ENCODE peak calls at places on chromosomes 12 and 14, in ten cellular contexts. One of them, this sample, is unnamed.

GRCh38 chr14:95850429-95850828 is 26.2 kb upstream of the TUNAR start:
- DNase-seq in Panc1: no peak
- DNase-seq in Karpas-422: no peak
- DNase-seq in heart left ventricle: no peak
- DNase-seq in stomach: no peak
- DNase-seq in WERI-Rb-1: no peak
- DNase-seq in fibroblast of lung: no peak
- DNase-seq in lung: no peak
- DNase-seq in hepatocyte: no peak
- DNase-seq in CD4-positive, alpha-beta T cell: no peak
- DNase-seq in this sample: no peak

GRCh38 chr12:905273-906076 is 44.0 kb downstream of the RAD52 start:
- DNase-seq in fibroblast of lung: no peak
- DNase-seq in Karpas-422: no peak
- DNase-seq in hepatocyte: no peak
- DNase-seq in WERI-Rb-1: no peak
- DNase-seq in Panc1: no peak
- DNase-seq in stomach: no peak
- DNase-seq in heart left ventricle: no peak
- DNase-seq in lung: no peak
- DNase-seq in CD4-positive, alpha-beta T cell: no peak
- DNase-seq in this sample: no peak

GRCh38 chr12:23895792-23896218 is 53.7 kb downstream of the SOX5 start:
- DNase-seq in stomach: no peak
- DNase-seq in fibroblast of lung: peak; percentile 89
- DNase-seq in CD4-positive, alpha-beta T cell: no peak
- DNase-seq in Panc1: no peak
- DNase-seq in heart left ventricle: no peak
- DNase-seq in WERI-Rb-1: no peak
- DNase-seq in lung: no peak
- DNase-seq in Karpas-422: no peak
- DNase-seq in hepatocyte: no peak
- DNase-seq in this sample: peak; percentile 93

GRCh38 chr12:124392271-124392990 is 97.5 kb downstream of the RFLNA start:
- DNase-seq in stomach: no peak
- DNase-seq in Karpas-422: peak; percentile 90
- DNase-seq in lung: no peak
- DNase-seq in fibroblast of lung: peak; percentile 74
- DNase-seq in CD4-positive, alpha-beta T cell: no peak
- DNase-seq in heart left ventricle: peak; percentile 61
- DNase-seq in WERI-Rb-1: peak; percentile 44
- DNase-seq in Panc1: no peak
- DNase-seq in hepatocyte: no peak
- DNase-seq in this sample: peak; percentile 55

GRCh38 chr14:104956290-104956890 is 21.8 kb downstream of the AHNAK2 start:
- DNase-seq in stomach: no peak
- DNase-seq in Panc1: no peak
- DNase-seq in hepatocyte: no peak
- DNase-seq in Karpas-422: no peak
- DNase-seq in heart left ventricle: no peak
- DNase-seq in CD4-positive, alpha-beta T cell: no peak
- DNase-seq in WERI-Rb-1: peak; percentile 4
- DNase-seq in lung: no peak
- DNase-seq in fibroblast of lung: no peak
- DNase-seq in this sample: no peak

GRCh38 chr12:54935235-54935951 is 49.2 kb downstream of the TESPA1 start:
- DNase-seq in Karpas-422: no peak
- DNase-seq in WERI-Rb-1: no peak
- DNase-seq in CD4-positive, alpha-beta T cell: peak; percentile 6
- DNase-seq in Panc1: peak; percentile 64
- DNase-seq in lung: no peak
- DNase-seq in heart left ventricle: no peak
- DNase-seq in hepatocyte: peak; percentile 49
- DNase-seq in fibroblast of lung: peak; percentile 96
- DNase-seq in stomach: no peak
- DNase-seq in this sample: no peak

GRCh38 chr12:66144796-66145754 is 14.5 kb upstream of the LLPH start:
- DNase-seq in fibroblast of lung: peak; percentile 46
- DNase-seq in WERI-Rb-1: no peak
- DNase-seq in Karpas-422: no peak
- DNase-seq in hepatocyte: peak; percentile 66
- DNase-seq in stomach: peak; percentile 65
- DNase-seq in Panc1: peak; percentile 41
- DNase-seq in lung: peak; percentile 72
- DNase-seq in CD4-positive, alpha-beta T cell: no peak
- DNase-seq in heart left ventricle: no peak
- DNase-seq in this sample: peak; percentile 35

GRCh38 chr12:22533155-22533554 is 11.2 kb downstream of the C2CD5 start:
- DNase-seq in heart left ventricle: no peak
- DNase-seq in hepatocyte: no peak
- DNase-seq in fibroblast of lung: no peak
- DNase-seq in stomach: no peak
- DNase-seq in lung: no peak
- DNase-seq in CD4-positive, alpha-beta T cell: no peak
- DNase-seq in Panc1: no peak
- DNase-seq in Karpas-422: no peak
- DNase-seq in WERI-Rb-1: no peak
- DNase-seq in this sample: no peak

GRCh38 chr14:21213652-21214051 is 55.6 kb downstream of the HNRNPC start:
- DNase-seq in lung: no peak
- DNase-seq in Karpas-422: no peak
- DNase-seq in fibroblast of lung: no peak
- DNase-seq in heart left ventricle: no peak
- DNase-seq in Panc1: no peak
- DNase-seq in stomach: no peak
- DNase-seq in WERI-Rb-1: no peak
- DNase-seq in hepatocyte: no peak
- DNase-seq in CD4-positive, alpha-beta T cell: no peak
- DNase-seq in this sample: no peak

GRCh38 chr14:81390706-81391105 is 9.4 kb downstream of the STON2 start:
- DNase-seq in heart left ventricle: no peak
- DNase-seq in lung: no peak
- DNase-seq in fibroblast of lung: no peak
- DNase-seq in WERI-Rb-1: no peak
- DNase-seq in CD4-positive, alpha-beta T cell: no peak
- DNase-seq in stomach: no peak
- DNase-seq in hepatocyte: no peak
- DNase-seq in Karpas-422: no peak
- DNase-seq in Panc1: no peak
- DNase-seq in this sample: no peak

GRCh38 chr12:89064780-89065179 is 287.5 kb downstream of the DUSP6 start:
- DNase-seq in Karpas-422: no peak
- DNase-seq in CD4-positive, alpha-beta T cell: no peak
- DNase-seq in stomach: no peak
- DNase-seq in Panc1: no peak
- DNase-seq in lung: no peak
- DNase-seq in WERI-Rb-1: no peak
- DNase-seq in heart left ventricle: no peak
- DNase-seq in hepatocyte: no peak
- DNase-seq in fibroblast of lung: peak; percentile 66
- DNase-seq in this sample: no peak

GRCh38 chr12:5197127-5197526 is 153.4 kb downstream of the KCNA5 start:
- DNase-seq in hepatocyte: no peak
- DNase-seq in lung: no peak
- DNase-seq in stomach: no peak
- DNase-seq in Panc1: no peak
- DNase-seq in fibroblast of lung: peak; percentile 93
- DNase-seq in Karpas-422: no peak
- DNase-seq in CD4-positive, alpha-beta T cell: no peak
- DNase-seq in heart left ventricle: no peak
- DNase-seq in WERI-Rb-1: no peak
- DNase-seq in this sample: no peak

GRCh38 chr12:111748195-111748803 is 18.4 kb upstream of the ALDH2 start:
- DNase-seq in hepatocyte: no peak
- DNase-seq in CD4-positive, alpha-beta T cell: no peak
- DNase-seq in heart left ventricle: no peak
- DNase-seq in fibroblast of lung: no peak
- DNase-seq in Panc1: no peak
- DNase-seq in stomach: no peak
- DNase-seq in lung: no peak
- DNase-seq in WERI-Rb-1: no peak
- DNase-seq in Karpas-422: no peak
- DNase-seq in this sample: no peak

GRCh38 chr12:121781751-121782615 is 11.5 kb downstream of the RHOF start:
- DNase-seq in Panc1: no peak
- DNase-seq in Karpas-422: peak; percentile 74
- DNase-seq in CD4-positive, alpha-beta T cell: no peak
- DNase-seq in stomach: no peak
- DNase-seq in WERI-Rb-1: peak; percentile 69
- DNase-seq in fibroblast of lung: no peak
- DNase-seq in lung: no peak
- DNase-seq in heart left ventricle: peak; percentile 36
- DNase-seq in hepatocyte: no peak
- DNase-seq in this sample: peak; percentile 46

GRCh38 chr12:111304642-111305071 is 64.2 kb downstream of the PHETA1 start:
- DNase-seq in heart left ventricle: no peak
- DNase-seq in WERI-Rb-1: peak; percentile 47
- DNase-seq in fibroblast of lung: no peak
- DNase-seq in lung: no peak
- DNase-seq in CD4-positive, alpha-beta T cell: no peak
- DNase-seq in Panc1: no peak
- DNase-seq in hepatocyte: no peak
- DNase-seq in stomach: no peak
- DNase-seq in Karpas-422: peak; percentile 75
- DNase-seq in this sample: peak; percentile 22

GRCh38 chr12:50979369-50980052 is 27.2 kb downstream of the HIGD1C start:
- DNase-seq in hepatocyte: no peak
- DNase-seq in CD4-positive, alpha-beta T cell: no peak
- DNase-seq in stomach: no peak
- DNase-seq in WERI-Rb-1: no peak
- DNase-seq in fibroblast of lung: no peak
- DNase-seq in Karpas-422: no peak
- DNase-seq in Panc1: no peak
- DNase-seq in heart left ventricle: no peak
- DNase-seq in lung: no peak
- DNase-seq in this sample: no peak

GRCh38 chr12:1579626-1580025 is 14.8 kb downstream of the FBXL14 start:
- DNase-seq in WERI-Rb-1: no peak
- DNase-seq in Karpas-422: no peak
- DNase-seq in lung: no peak
- DNase-seq in stomach: no peak
- DNase-seq in fibroblast of lung: peak; percentile 70
- DNase-seq in Panc1: no peak
- DNase-seq in hepatocyte: no peak
- DNase-seq in heart left ventricle: no peak
- DNase-seq in CD4-positive, alpha-beta T cell: no peak
- DNase-seq in this sample: peak; percentile 70

DNA sequence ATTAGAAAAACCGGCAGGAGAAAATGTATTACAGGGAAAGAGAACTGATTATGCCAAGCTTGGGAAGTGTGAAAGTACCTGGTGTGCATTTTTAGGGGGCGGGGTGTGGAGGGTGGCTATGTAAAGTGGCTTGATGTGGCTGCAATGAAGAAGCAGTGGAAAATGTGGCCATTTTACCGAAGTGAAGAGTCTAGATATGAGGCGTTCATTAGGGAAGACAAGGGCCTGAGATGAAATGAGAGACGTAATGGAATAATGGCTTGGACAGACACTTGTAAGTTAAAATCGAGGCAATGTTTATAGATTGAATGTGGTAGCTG is 1.2 kb downstream of the VEZT start:
- DNase-seq in heart left ventricle: no peak
- DNase-seq in lung: no peak
- DNase-seq in stomach: no peak
- DNase-seq in Panc1: no peak
- DNase-seq in fibroblast of lung: no peak
- DNase-seq in CD4-positive, alpha-beta T cell: peak; percentile 11
- DNase-seq in Karpas-422: peak; percentile 93
- DNase-seq in hepatocyte: no peak
- DNase-seq in WERI-Rb-1: peak; percentile 13
- DNase-seq in this sample: peak; percentile 15
- H3K27ac ChIP-seq in heart left ventricle: peak overlapping the region; percentile 98
- H3K27ac ChIP-seq in lung: peak overlapping the region; percentile 66
- H3K27ac ChIP-seq in stomach: peak overlapping the region; percentile 69
- H3K27ac ChIP-seq in Panc1: peak overlapping the region; percentile 95
- H3K27ac ChIP-seq in fibroblast of lung: peak overlapping the region; percentile 91
- H3K27ac ChIP-seq in CD4-positive, alpha-beta T cell: peak overlapping the region; percentile 96
- H3K27ac ChIP-seq in Karpas-422: peak overlapping the region; percentile 95
- H3K27ac ChIP-seq in hepatocyte: peak overlapping the region; percentile 92
- H3K27ac ChIP-seq in WERI-Rb-1: peak overlapping the region; percentile 90
- H3K27ac ChIP-seq in this sample: no peak overlapping the region

GRCh38 chr12:52063986-52064649 is 5.7 kb upstream of the ATG101 start:
- DNase-seq in Karpas-422: no peak
- DNase-seq in Panc1: no peak
- DNase-seq in hepatocyte: no peak
- DNase-seq in CD4-positive, alpha-beta T cell: no peak
- DNase-seq in heart left ventricle: peak; percentile 86
- DNase-seq in stomach: no peak
- DNase-seq in lung: no peak
- DNase-seq in WERI-Rb-1: no peak
- DNase-seq in fibroblast of lung: peak; percentile 86
- DNase-seq in this sample: no peak
- H3K27ac ChIP-seq in Karpas-422: no peak overlapping the region
- H3K27ac ChIP-seq in Panc1: no peak overlapping the region
- H3K27ac ChIP-seq in hepatocyte: no peak overlapping the region
- H3K27ac ChIP-seq in CD4-positive, alpha-beta T cell: no peak overlapping the region
- H3K27ac ChIP-seq in heart left ventricle: peak overlapping the region; percentile 87
- H3K27ac ChIP-seq in stomach: peak overlapping the region; percentile 7
- H3K27ac ChIP-seq in lung: peak overlapping the region; percentile 4
- H3K27ac ChIP-seq in WERI-Rb-1: no peak overlapping the region
- H3K27ac ChIP-seq in fibroblast of lung: peak overlapping the region; percentile 88
- H3K27ac ChIP-seq in this sample: no peak overlapping the region

GRCh38 chr12:19953734-19954133 is 414.6 kb upstream of the PDE3A start:
- DNase-seq in WERI-Rb-1: no peak
- DNase-seq in heart left ventricle: no peak
- DNase-seq in lung: no peak
- DNase-seq in hepatocyte: no peak
- DNase-seq in Panc1: no peak
- DNase-seq in CD4-positive, alpha-beta T cell: no peak
- DNase-seq in stomach: no peak
- DNase-seq in Karpas-422: no peak
- DNase-seq in fibroblast of lung: peak; percentile 20
- DNase-seq in this sample: no peak
- H3K27ac ChIP-seq in WERI-Rb-1: no peak overlapping the region
- H3K27ac ChIP-seq in heart left ventricle: peak overlapping the region; percentile 77
- H3K27ac ChIP-seq in lung: no peak overlapping the region
- H3K27ac ChIP-seq in hepatocyte: no peak overlapping the region
- H3K27ac ChIP-seq in Panc1: no peak overlapping the region
- H3K27ac ChIP-seq in CD4-positive, alpha-beta T cell: no peak overlapping the region
- H3K27ac ChIP-seq in stomach: no peak overlapping the region
- H3K27ac ChIP-seq in Karpas-422: no peak overlapping the region
- H3K27ac ChIP-seq in fibroblast of lung: no peak overlapping the region
- H3K27ac ChIP-seq in this sample: no peak overlapping the region

DNA sequence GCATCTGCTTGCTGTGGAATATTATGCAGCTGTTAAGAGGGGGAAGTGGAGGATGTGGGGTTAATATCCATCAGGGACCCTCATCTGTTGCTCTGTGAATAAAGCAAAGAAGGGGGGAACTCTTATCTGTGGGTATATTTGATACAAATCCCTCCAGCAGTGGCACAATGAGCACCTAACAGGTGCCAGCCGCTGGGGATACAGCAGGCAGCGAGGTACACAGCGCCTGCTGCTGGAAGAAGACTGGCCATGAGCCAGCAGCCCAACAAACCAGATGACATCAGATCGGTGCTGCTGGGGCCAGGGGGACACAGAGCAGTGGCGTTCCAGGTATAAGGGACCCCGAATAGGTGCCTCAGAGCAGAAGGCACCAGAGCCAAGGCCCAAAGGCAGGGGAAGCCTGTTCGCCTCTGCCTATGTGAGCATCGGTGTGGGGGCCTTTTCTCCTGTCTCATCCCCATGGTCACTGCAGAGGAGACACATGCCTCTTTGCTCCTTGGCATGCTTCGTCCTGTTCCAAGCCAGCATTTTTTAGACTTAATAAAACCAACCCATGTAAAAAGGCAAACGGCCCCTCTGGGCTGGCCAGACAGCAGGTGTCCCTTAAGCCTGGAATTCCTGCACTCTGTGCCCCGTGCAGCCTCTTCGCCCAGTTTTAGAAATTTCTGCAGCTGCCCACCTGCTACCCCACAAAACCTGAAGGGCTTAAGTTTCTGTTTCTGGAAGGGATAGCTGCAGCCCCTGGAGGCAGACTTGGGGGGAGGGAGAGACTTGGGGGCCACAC is 1.6 kb upstream of the CKB start:
- DNase-seq in fibroblast of lung: no peak
- DNase-seq in stomach: no peak
- DNase-seq in Panc1: no peak
- DNase-seq in heart left ventricle: no peak
- DNase-seq in Karpas-422: peak; percentile 56
- DNase-seq in hepatocyte: no peak
- DNase-seq in WERI-Rb-1: no peak
- DNase-seq in lung: no peak
- DNase-seq in CD4-positive, alpha-beta T cell: no peak
- DNase-seq in this sample: no peak
- H3K27ac ChIP-seq in fibroblast of lung: no peak overlapping the region
- H3K27ac ChIP-seq in stomach: peak overlapping the region; percentile 37
- H3K27ac ChIP-seq in Panc1: no peak overlapping the region
- H3K27ac ChIP-seq in heart left ventricle: no peak overlapping the region
- H3K27ac ChIP-seq in Karpas-422: peak overlapping the region; percentile 47
- H3K27ac ChIP-seq in hepatocyte: peak overlapping the region; percentile 99
- H3K27ac ChIP-seq in WERI-Rb-1: peak overlapping the region; percentile 71
- H3K27ac ChIP-seq in lung: no peak overlapping the region
- H3K27ac ChIP-seq in CD4-positive, alpha-beta T cell: no peak overlapping the region
- H3K27ac ChIP-seq in this sample: no peak overlapping the region

This sample was measured in neural progenitor cell.